ENCODE peak calls at places on chromosomes 16 and 17, in eight cellular contexts. Y is hepatocyte; S is posterior vena cava; J is nephron progenitor cell; E is lung microvascular endothelial cell; U is SHP77; A is activated T-cell treated with anti-CD3 and anti-CD28 coated beads, Interleukin-2, amount 50 U/mL, for 72 hours; F is body of pancreas. M is an unnamed sample.

GRCh38 chr17:45436161-45436560 is 3.5 kb upstream of the ARHGAP27 start:
- DNase-seq in U (no peak), S (peak), E (no peak), Y (no peak), J (no peak), A (no peak), F (no peak), M (no peak)

GRCh38 chr17:51238253-51238887 is 21.5 kb downstream of the MBTD1 start:
- DNase-seq in U (no peak), E (peak), F (no peak), A (no peak), J (no peak), Y (no peak), S (no peak), M (peak)

GRCh38 chr16:89358030-89359005 is 132.0 kb downstream of the ANKRD11 start:
- DNase-seq in U (no peak), F (no peak), E (no peak), S (no peak), A (peak), Y (no peak), J (no peak), M (no peak)

GRCh38 chr17:77736721-77737120 is 221.8 kb upstream of the TNRC6C start:
- DNase-seq in E (no peak), S (no peak), J (no peak), U (no peak), Y (no peak), A (no peak), F (no peak), M (no peak)

GRCh38 chr16:71426069-71426879 is 15.6 kb downstream of the TLE7 start:
- DNase-seq in U (no peak), E (peak), F (peak), J (peak), Y (peak), A (peak), S (peak), M (peak)

GRCh38 chr16:82586130-82586529 is 40.6 kb upstream of the CDH13 start:
- DNase-seq in A (no peak), E (no peak), F (no peak), S (no peak), J (no peak), Y (no peak), U (no peak), M (no peak)

GRCh38 chr17:42917236-42917603 is 16.6 kb downstream of the G6PC1 start:
- DNase-seq in S (peak), U (no peak), J (no peak), Y (no peak), A (no peak), F (no peak), E (peak), M (no peak)

GRCh38 chr17:76834889-76835288 is 33.3 kb upstream of the MGAT5B start:
- DNase-seq in A (no peak), F (no peak), U (peak), E (no peak), S (no peak), J (no peak), Y (no peak), M (no peak)

GRCh38 chr16:901715-902601 is 68.8 kb downstream of the LMF1 start:
- DNase-seq in F (no peak), A (no peak), J (no peak), Y (no peak), S (no peak), E (no peak), U (no peak), M (no peak)

GRCh38 chr17:42783062-42783777 is 2.8 kb downstream of the WNK4 start:
- DNase-seq in J (no peak), S (no peak), A (no peak), F (no peak), U (no peak), E (peak), Y (no peak), M (no peak)

GRCh38 chr16:57477531-57478202 is 8.6 kb downstream of the DOK4 start:
- DNase-seq in S (no peak), U (no peak), F (no peak), A (no peak), Y (no peak), E (no peak), J (no peak), M (no peak)

GRCh38 chr16:81562174-81562849 is 117.7 kb downstream of the CMIP start:
- DNase-seq in J (no peak), U (no peak), F (no peak), E (no peak), Y (no peak), A (no peak), S (no peak), M (no peak)

GRCh38 chr17:1412185-1413110 is 12.4 kb upstream of the YWHAE start:
- DNase-seq in U (no peak), E (no peak), F (peak), A (no peak), Y (peak), J (no peak), S (peak), M (no peak)

GRCh38 chr17:72387487-72387886 is 266.7 kb downstream of the SOX9 start:
- DNase-seq in F (no peak), A (no peak), Y (peak), U (no peak), E (no peak), J (no peak), S (no peak), M (no peak)

GRCh38 chr16:85514295-85514600 is 98.9 kb upstream of the GSE1 start:
- DNase-seq in U (no peak), Y (no peak), F (peak), A (no peak), S (peak), J (no peak), E (no peak), M (no peak)

GRCh38 chr16:55832788-55833583 is at the start of gene CES1:
- DNase-seq in S (peak), A (no peak), Y (peak), F (peak), E (no peak), J (peak), U (no peak), M (no peak)

GRCh38 chr17:62898239-62898864 is 67.7 kb upstream of the TANC2 start:
- DNase-seq in F (no peak), E (peak), J (no peak), S (peak), U (no peak), A (no peak), Y (peak), M (no peak)

GRCh38 chr16:23064642-23065041 is 84.6 kb downstream of the USP31 start:
- DNase-seq in F (no peak), J (no peak), E (no peak), Y (no peak), U (no peak), A (no peak), S (no peak), M (peak)

GRCh38 chr16:2205967-2206313 is 686 bp downstream of the MLST8 start:
- DNase-seq in F (no peak), U (no peak), S (no peak), A (no peak), E (no peak), J (peak), Y (no peak), M (no peak)

GRCh38 chr17:72063756-72064461 is 56.9 kb upstream of the SOX9 start:
- DNase-seq in U (no peak), S (no peak), Y (no peak), J (no peak), E (no peak), F (no peak), A (no peak), M (no peak)

GRCh38 chr17:69761767-69762321 is 313.2 kb upstream of the KCNJ16 start:
- DNase-seq in S (no peak), Y (peak), A (no peak), E (peak), F (no peak), U (no peak), J (no peak), M (no peak)

GRCh38 chr17:61411114-61411943 is 11.7 kb downstream of the TBX2 start:
- DNase-seq in F (peak), J (peak), U (no peak), S (peak), A (no peak), Y (peak), E (peak), M (peak)

M was measured in GM20000.